ENCODE peak calls at places on chromosome 11, in four cellular contexts. N is stimulated activated CD4-positive, alpha-beta T cell treated with anti-CD3 and anti-CD28 coated beads, Interleukin-2, amount 100 ng/mL, for 48 hours; U is EL; A is NCI-H345. D is an unnamed sample.

GRCh38 chr11:134132808-134133207 is 63.9 kb downstream of the JAM3 start:
- DNase-seq in A (no peak), U (peak), N (no peak), D (no peak)

GRCh38 chr11:111561801-111562325 is 21.3 kb downstream of the LAYN start:
- DNase-seq in U (peak), A (no peak), N (no peak), D (no peak)

GRCh38 chr11:129935723-129936122 is 40.3 kb upstream of the NFRKB start:
- DNase-seq in A (no peak), N (no peak), U (no peak), D (no peak)

GRCh38 chr11:118343981-118344521 is at the start of gene CD3G:
- DNase-seq in N (peak), A (no peak), U (no peak), D (no peak)

GRCh38 chr11:110298298-110298765 is 1.9 kb upstream of the RDX start:
- DNase-seq in U (peak), N (no peak), A (no peak), D (no peak)

GRCh38 chr11:7846003-7846402 is 49.3 kb upstream of the OR5P2 start:
- DNase-seq in U (peak), A (no peak), N (no peak), D (no peak)

GRCh38 chr11:12284321-12285050 is 92.9 kb upstream of the PARVA start:
- DNase-seq in A (no peak), N (no peak), U (peak), D (peak)

GRCh38 chr11:103358251-103358650 is 249.0 kb downstream of the DYNC2H1 start:
- DNase-seq in N (no peak), A (no peak), U (peak), D (no peak)

GRCh38 chr11:77487790-77488189 is 13.9 kb upstream of the PAK1 start:
- DNase-seq in N (no peak), A (no peak), U (no peak), D (no peak)

GRCh38 chr11:118290923-118291322 is 13.6 kb upstream of the CD3E start:
- DNase-seq in N (no peak), U (peak), A (no peak), D (no peak)

GRCh38 chr11:35853871-35854270 is 90.0 kb upstream of the LDLRAD3 start:
- DNase-seq in U (no peak), N (no peak), A (no peak), D (no peak)

GRCh38 chr11:57741132-57742086 is at the start of gene SELENOH:
- DNase-seq in U (peak), N (peak), A (peak), D (peak)

GRCh38 chr11:8384199-8384821 is 120.6 kb upstream of the LMO1 start:
- DNase-seq in U (peak), N (no peak), A (no peak), D (peak)

GRCh38 chr11:1335811-1336761 is 26.7 kb upstream of the TOLLIP start:
- DNase-seq in U (peak), A (peak), N (peak), D (peak)

GRCh38 chr11:2097356-2097997 is 41.7 kb downstream of the IGF2 start:
- DNase-seq in A (no peak), N (no peak), U (peak), D (no peak)

GRCh38 chr11:128645968-128646367 is 47.9 kb upstream of the FLI1 start:
- DNase-seq in U (no peak), N (no peak), A (no peak), D (no peak)

GRCh38 chr11:87361891-87362290 is 324.2 kb downstream of the TMEM135 start:
- DNase-seq in N (no peak), A (no peak), U (no peak), D (no peak)

GRCh38 chr11:133072366-133072765 is 459.9 kb downstream of the OPCML start:
- DNase-seq in U (no peak), A (no peak), N (no peak), D (no peak)

GRCh38 chr11:111983187-111983986 is 41.8 kb upstream of the DLAT start:
- DNase-seq in U (no peak), N (no peak), A (no peak), D (no peak)

GRCh38 chr11:68022531-68022930 is 8.0 kb upstream of the NDUFS8 start:
- DNase-seq in U (no peak), A (no peak), N (no peak), D (no peak)

GRCh38 chr11:61133145-61133544 is 28.1 kb downstream of the VPS37C start:
- DNase-seq in A (no peak), U (no peak), N (no peak), D (no peak)

GRCh38 chr11:55942785-55943392 is 6.7 kb upstream of the OR5I1 start:
- DNase-seq in U (peak), A (peak), N (no peak), D (peak)

GRCh38 chr11:34380696-34381095 is 22.9 kb upstream of the ABTB2 start:
- DNase-seq in N (no peak), U (peak), A (no peak), D (no peak)

GRCh38 chr11:66106786-66107599 is 36.9 kb downstream of the PACS1 start:
- DNase-seq in N (no peak), U (peak), A (no peak), D (no peak)

GRCh38 chr11:6925636-6926207 is 504 bp upstream of the ZNF215 start:
- DNase-seq in U (peak), N (no peak), A (peak), D (no peak)

GRCh38 chr11:33317662-33318061 is 60.5 kb downstream of the HIPK3 start:
- DNase-seq in N (no peak), U (peak), A (peak), D (no peak)

GRCh38 chr11:9605742-9606141 is 32.3 kb downstream of the WEE1 start:
- DNase-seq in A (no peak), U (no peak), N (no peak), D (no peak)

GRCh38 chr11:30596832-30597231 is 10.7 kb upstream of the MPPED2 start:
- DNase-seq in N (no peak), U (no peak), A (no peak), D (no peak)

GRCh38 chr11:44010789-44011251 is 37.0 kb upstream of the ACCSL start:
- DNase-seq in N (no peak), A (no peak), U (no peak), D (no peak)

GRCh38 chr11:70323811-70324210 is 53.3 kb downstream of the PPFIA1 start:
- DNase-seq in N (no peak), A (no peak), U (peak), D (no peak)

GRCh38 chr11:8036986-8037385 is 44.0 kb upstream of the TUB start:
- DNase-seq in N (no peak), A (no peak), U (no peak), D (no peak)

GRCh38 chr11:113841691-113842090 is 33.7 kb downstream of the USP28 start:
- DNase-seq in A (no peak), U (no peak), N (no peak), D (no peak)

GRCh38 chr11:61472868-61473267 is 35.7 kb upstream of the LRRC10B start:
- DNase-seq in U (no peak), N (no peak), A (no peak), D (no peak)

D was measured in HL-60.